ENCODE peak calls at places on chromosomes 1 and 21, in eight cellular contexts. S is endodermal cell; G is esophagus squamous epithelium; N is pancreas; M is HCT116; X is AG04450; K is IMR-90; H is CD8-positive, alpha-beta T cell. V is an unnamed sample.

GRCh38 chr1:208641881-208642280 is 397.7 kb upstream of the PLXNA2 start:
- DNase-seq in S (no peak), G (no peak), N (no peak), M (no peak), X (no peak), K (no peak), H (no peak), V (no peak)

GRCh38 chr1:218336353-218336752 is 8.8 kb upstream of the TGFB2 start:
- DNase-seq in S (no peak), G (no peak), N (no peak), M (no peak), X (no peak), K (peak), H (no peak), V (no peak)

GRCh38 chr1:29326123-29326522 is 89.8 kb downstream of the PTPRU start:
- DNase-seq in S (no peak), G (no peak), N (no peak), M (no peak), X (no peak), K (no peak), H (no peak), V (no peak)

GRCh38 chr1:194629011-194629410 is 1442.6 kb upstream of the B3GALT2 start:
- DNase-seq in S (no peak), G (no peak), N (no peak), M (no peak), X (no peak), K (no peak), H (no peak), V (no peak)

GRCh38 chr1:108897865-108898720 is 21.3 kb downstream of the GPSM2 start:
- DNase-seq in S (no peak), G (no peak), N (no peak), M (peak), X (peak), K (peak), H (peak), V (no peak)

GRCh38 chr1:67840449-67840848 is 7.2 kb upstream of the GNG12 start:
- DNase-seq in S (no peak), G (no peak), N (no peak), M (no peak), X (peak), K (peak), H (no peak), V (no peak)

GRCh38 chr1:213409208-213409631 is 358.2 kb downstream of the RPS6KC1 start:
- DNase-seq in S (peak), G (no peak), N (no peak), M (no peak), X (no peak), K (no peak), H (no peak), V (no peak)

GRCh38 chr21:33025471-33026298 is at the start of gene OLIG2:
- DNase-seq in S (peak), G (no peak), N (no peak), M (no peak), X (no peak), K (peak), H (no peak), V (no peak)

GRCh38 chr1:235511470-235512240 is 7.4 kb upstream of the B3GALNT2 start:
- DNase-seq in S (peak), G (no peak), N (no peak), M (no peak), X (no peak), K (peak), H (no peak), V (no peak)

GRCh38 chr1:119582801-119583200 is 65.3 kb downstream of the ZNF697 start:
- DNase-seq in S (peak), G (no peak), N (no peak), M (peak), X (peak), K (peak), H (no peak), V (no peak)

GRCh38 chr1:53550201-53550741 is 91.1 kb downstream of the DMRTB1 start:
- DNase-seq in S (peak), G (no peak), N (peak), M (no peak), X (no peak), K (peak), H (no peak), V (no peak)

GRCh38 chr1:44036409-44037111 is 5.3 kb upstream of the SLC6A9 start:
- DNase-seq in S (peak), G (no peak), N (peak), M (peak), X (no peak), K (peak), H (peak), V (no peak)

GRCh38 chr21:44262338-44263048 is 796 bp upstream of the DNMT3L start:
- DNase-seq in S (peak), G (no peak), N (no peak), M (no peak), X (no peak), K (no peak), H (no peak), V (no peak)

GRCh38 chr1:201778279-201779023 is 50.5 kb upstream of the IPO9 start:
- DNase-seq in S (no peak), G (no peak), N (no peak), M (no peak), X (no peak), K (no peak), H (no peak), V (no peak)

GRCh38 chr1:193176113-193176512 is 10.3 kb downstream of the B3GALT2 start:
- DNase-seq in S (no peak), G (no peak), N (no peak), M (no peak), X (no peak), K (peak), H (no peak), V (no peak)

GRCh38 chr1:17874665-17875064 is 119.5 kb downstream of the ACTL8 start:
- DNase-seq in S (peak), G (no peak), N (peak), M (no peak), X (peak), K (peak), H (no peak), V (no peak)

GRCh38 chr1:2349821-2350220 is 41.5 kb downstream of the MORN1 start:
- DNase-seq in S (no peak), G (no peak), N (peak), M (no peak), X (no peak), K (no peak), H (no peak), V (no peak)

GRCh38 chr1:45557422-45557944 is 6.9 kb downstream of the AKR1A1 start:
- DNase-seq in S (no peak), G (no peak), N (no peak), M (no peak), X (no peak), K (no peak), H (no peak), V (no peak)

GRCh38 chr1:165224504-165224903 is 132.0 kb downstream of the LMX1A start:
- DNase-seq in S (no peak), G (no peak), N (no peak), M (no peak), X (no peak), K (no peak), H (no peak), V (no peak)

GRCh38 chr1:37455516-37455915 is 18.9 kb upstream of the ZC3H12A start:
- DNase-seq in S (no peak), G (no peak), N (no peak), M (no peak), X (no peak), K (no peak), H (no peak), V (no peak)

GRCh38 chr1:90798883-90799282 is 81.8 kb upstream of the BARHL2 start:
- DNase-seq in S (no peak), G (no peak), N (no peak), M (no peak), X (no peak), K (no peak), H (no peak), V (no peak)

GRCh38 chr1:172708452-172708851 is 49.5 kb downstream of the FASLG start:
- DNase-seq in S (no peak), G (no peak), N (no peak), M (no peak), X (no peak), K (no peak), H (no peak), V (no peak)

GRCh38 chr1:237386362-237387143 is 344.6 kb downstream of the RYR2 start:
- DNase-seq in S (no peak), G (no peak), N (no peak), M (peak), X (no peak), K (peak), H (no peak), V (no peak)

DNA sequence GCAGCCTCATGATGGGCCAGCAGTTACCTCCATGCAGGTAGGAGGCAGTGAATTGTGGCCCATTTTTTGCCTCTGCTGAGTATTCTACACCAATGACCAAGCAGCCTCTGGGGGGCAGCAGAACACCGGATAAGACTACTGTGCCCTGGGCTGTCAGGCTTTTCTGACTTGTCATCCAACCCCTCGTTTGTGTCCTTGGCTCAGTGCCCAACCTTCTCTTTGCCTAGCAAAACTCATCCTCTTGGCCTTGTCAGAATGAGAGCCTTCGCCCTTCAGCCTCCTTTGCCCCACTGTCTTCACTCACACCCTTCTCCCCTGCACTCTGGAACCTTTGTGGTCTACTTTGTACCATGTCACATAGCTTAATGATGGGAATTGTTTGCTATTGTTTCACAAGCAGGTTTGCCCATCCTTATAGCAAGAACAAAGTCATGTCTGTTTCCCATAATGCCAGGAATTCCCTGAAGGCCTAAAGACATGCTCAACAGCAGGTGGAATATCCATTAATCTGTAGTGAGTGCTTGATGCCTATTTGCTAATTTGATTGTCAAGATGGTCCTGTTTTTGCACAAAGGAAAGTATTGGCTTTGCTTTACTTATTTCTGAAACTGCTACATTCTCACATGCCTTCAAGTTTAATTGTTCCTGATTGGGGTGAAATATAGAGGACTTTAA is 255.9 kb downstream of the HHAT start:
- DNase-seq in S (peak), G (peak), N (peak), M (peak), X (peak), K (peak), H (peak), V (peak)
- TF ChIP-seq CTCF in S (peak), G (peak), N (peak), M (peak), X (peak), K (peak), H (peak), V (peak)

DNA sequence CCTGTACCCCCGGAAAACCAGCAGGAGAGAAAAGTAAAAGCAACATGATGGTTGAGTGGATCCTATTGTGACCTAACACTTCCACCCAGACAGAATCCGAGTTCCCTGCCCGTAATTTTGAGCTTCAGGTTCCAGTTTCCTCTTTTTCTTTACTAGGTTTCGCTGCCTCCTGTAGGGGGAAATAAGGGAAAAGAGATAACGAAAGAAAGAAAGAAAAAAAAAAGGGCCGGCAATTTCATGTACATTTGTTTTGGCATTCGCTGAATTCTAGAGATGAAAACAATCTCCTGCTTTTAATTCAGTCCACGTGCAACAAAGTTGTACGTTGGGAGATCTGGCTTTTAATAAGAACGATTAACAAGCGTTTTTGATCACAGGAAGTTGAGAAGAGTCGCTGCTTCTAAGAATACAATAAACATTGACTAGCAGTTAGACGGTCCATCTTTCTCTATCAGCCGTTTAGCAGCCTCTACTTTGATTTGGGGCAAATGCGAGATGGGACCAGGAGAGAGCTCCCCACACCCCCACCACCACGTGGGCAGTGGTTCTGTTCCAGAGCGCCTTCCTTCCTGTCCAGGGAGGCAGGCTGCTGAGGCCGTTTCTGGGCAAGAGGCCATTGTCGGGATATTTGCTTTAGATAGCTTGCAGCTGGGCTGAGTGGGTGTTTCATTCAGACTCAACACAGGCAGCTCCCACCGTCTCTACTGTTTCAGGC is 155.9 kb upstream of the RUNX1 start:
- DNase-seq in S (peak), G (no peak), N (peak), M (no peak), X (peak), K (peak), H (no peak), V (peak)
- TF ChIP-seq CTCF in S (peak), G (no peak), N (no peak), M (peak), X (peak), K (peak), H (no peak), V (no peak)

GRCh38 chr1:181135815-181136737 is 47.6 kb downstream of the IER5 start:
- DNase-seq in S (no peak), G (no peak), N (peak), M (no peak), X (peak), K (peak), H (no peak), V (no peak)

GRCh38 chr1:181136738-181137122 is 48.2 kb downstream of the IER5 start:
- DNase-seq in S (no peak), G (no peak), N (peak), M (no peak), X (no peak), K (no peak), H (no peak), V (no peak)

GRCh38 chr1:181134543-181135461 is 46.3 kb downstream of the IER5 start:
- DNase-seq in S (no peak), G (no peak), N (no peak), M (no peak), X (peak), K (peak), H (no peak), V (no peak)

GRCh38 chr1:181133969-181134418 is 45.5 kb downstream of the IER5 start:
- DNase-seq in S (no peak), G (no peak), N (peak), M (no peak), X (no peak), K (no peak), H (no peak), V (no peak)

GRCh38 chr1:181135462-181135781 is 46.9 kb downstream of the IER5 start:
- DNase-seq in S (no peak), G (no peak), N (peak), M (no peak), X (no peak), K (no peak), H (no peak), V (no peak)
- TF ChIP-seq CTCF in S (peak), G (no peak), N (no peak), M (no peak), X (peak), K (peak), H (peak), V (no peak)

DNA sequence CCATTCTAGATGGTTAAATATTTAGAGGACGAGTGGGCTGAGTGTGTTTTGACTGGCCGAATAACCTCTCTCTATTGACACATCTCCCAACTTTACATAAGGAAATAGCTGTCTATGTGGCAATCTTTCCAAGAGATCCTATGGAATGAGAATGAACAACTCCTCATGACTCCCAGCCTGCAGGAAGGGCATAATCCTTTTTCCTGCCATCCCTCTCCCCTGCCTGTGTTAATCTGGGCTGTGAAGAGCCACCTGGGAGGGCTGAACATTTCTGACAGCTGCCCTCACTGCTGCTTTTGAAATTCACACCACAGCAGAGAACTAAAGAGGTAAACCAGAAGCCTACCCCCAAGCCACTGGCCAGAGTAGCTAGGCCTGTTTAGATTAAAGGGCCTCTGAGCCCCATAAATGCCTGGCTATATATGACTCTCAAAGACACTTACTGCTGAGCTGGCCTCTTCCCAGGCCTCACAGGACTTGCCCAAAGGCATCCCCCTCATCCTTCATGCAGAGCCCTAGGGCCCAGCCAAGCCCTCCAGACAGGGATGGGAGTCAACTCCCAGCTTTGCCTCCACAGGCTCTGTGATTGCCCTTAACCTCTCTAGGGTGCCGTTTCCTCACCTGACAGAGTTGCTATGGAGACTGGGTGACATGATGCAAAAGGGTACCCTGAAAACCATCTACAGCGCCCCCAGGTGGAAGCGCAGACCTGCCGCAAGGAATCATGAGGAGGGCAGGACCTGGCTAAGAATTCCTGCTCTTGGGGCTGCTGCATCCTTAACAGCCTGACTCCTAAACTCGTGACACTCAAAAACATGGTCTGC is 42.0 kb upstream of the LDLRAP1 start:
- DNase-seq in S (peak), G (no peak), N (no peak), M (peak), X (peak), K (peak), H (no peak), V (no peak)
- TF ChIP-seq CTCF in S (peak), G (no peak), N (no peak), M (peak), X (peak), K (peak), H (peak), V (peak)

V was measured in mesothelial cell of epicardium.